ENCODE peak calls at places on chromosomes 13 and 19, in seven cellular contexts. D is K562, C is endothelial cell of umbilical vein, I is HCT116, R is H1, M is GM12878, Y is HepG2. Z is an unnamed sample.
A peak's percentile ranks its signal among the peaks of the same experiment; 100 is the strongest.

GRCh38 chr13:47337781-47338507 is 441.1 kb upstream of the HTR2A start:
- DNase-seq in D (no peak), C (no peak), I (no peak), R (no peak), M (no peak), Y (no peak), Z (no peak)

GRCh38 chr19:45419396-45419795 is 4.3 kb downstream of the ERCC1 start:
- DNase-seq in D (no peak), C (no peak), I (no peak), R (no peak), M (no peak), Y (no peak), Z (no peak)

GRCh38 chr13:21061077-21061945 is at the start of gene LATS2:
- DNase-seq in D (peak; percentile 86), C (peak; percentile 93), I (peak; percentile 82), R (peak; percentile 80), M (peak; percentile 33), Y (peak; percentile 87), Z (no peak)

GRCh38 chr19:7272856-7273578 is 21.2 kb downstream of the INSR start:
- DNase-seq in D (no peak), C (no peak), I (no peak), R (no peak), M (peak; percentile 64), Y (no peak), Z (peak; percentile 75)

GRCh38 chr19:6723108-6723618 is 2.7 kb upstream of the C3 start:
- DNase-seq in D (no peak), C (no peak), I (no peak), R (no peak), M (no peak), Y (peak; percentile 93), Z (no peak)

GRCh38 chr19:6481541-6482342 is at the start of gene DENND1C:
- DNase-seq in D (peak; percentile 75), C (peak; percentile 12), I (no peak), R (no peak), M (peak; percentile 45), Y (peak; percentile 47), Z (no peak)

GRCh38 chr19:17855333-17856152 is 4.2 kb upstream of the RPL18A start:
- DNase-seq in D (peak; percentile 85), C (peak; percentile 67), I (peak; percentile 51), R (no peak), M (peak; percentile 37), Y (peak; percentile 57), Z (no peak)

GRCh38 chr13:100089633-100090032 is 740 bp downstream of the PCCA start:
- DNase-seq in D (no peak), C (peak; percentile 51), I (no peak), R (no peak), M (no peak), Y (no peak), Z (no peak)

GRCh38 chr19:41441321-41441945 is 1.5 kb upstream of the ERICH4 start:
- DNase-seq in D (no peak), C (no peak), I (no peak), R (no peak), M (no peak), Y (no peak), Z (no peak)

GRCh38 chr19:50333737-50334617 is 4.8 kb upstream of the KCNC3 start:
- DNase-seq in D (peak; percentile 97), C (no peak), I (no peak), R (no peak), M (no peak), Y (no peak), Z (no peak)
- H3K9ac ChIP-seq in D (peak overlapping the region; percentile 82), C (no peak overlapping the region), I (peak overlapping the region; percentile 11), R (peak overlapping the region; percentile 61), M (peak overlapping the region; percentile 8), Y (peak overlapping the region; percentile 69), Z (peak overlapping the region; percentile 21)

GRCh38 chr19:3722443-3723109 is 14.4 kb downstream of the TJP3 start:
- DNase-seq in D (no peak), C (no peak), I (no peak), R (no peak), M (no peak), Y (no peak), Z (no peak)

GRCh38 chr19:3721900-3722442 is 13.8 kb downstream of the TJP3 start:
- DNase-seq in D (no peak), C (no peak), I (no peak), R (no peak), M (no peak), Y (no peak), Z (no peak)

GRCh38 chr19:3720533-3720917 is 12.3 kb downstream of the TJP3 start:
- DNase-seq in D (peak; percentile 56), C (no peak), I (no peak), R (no peak), M (no peak), Y (no peak), Z (no peak)

GRCh38 chr19:3719868-3720532 is 11.8 kb downstream of the TJP3 start:
- DNase-seq in D (no peak), C (no peak), I (no peak), R (no peak), M (no peak), Y (no peak), Z (no peak)

DNA sequence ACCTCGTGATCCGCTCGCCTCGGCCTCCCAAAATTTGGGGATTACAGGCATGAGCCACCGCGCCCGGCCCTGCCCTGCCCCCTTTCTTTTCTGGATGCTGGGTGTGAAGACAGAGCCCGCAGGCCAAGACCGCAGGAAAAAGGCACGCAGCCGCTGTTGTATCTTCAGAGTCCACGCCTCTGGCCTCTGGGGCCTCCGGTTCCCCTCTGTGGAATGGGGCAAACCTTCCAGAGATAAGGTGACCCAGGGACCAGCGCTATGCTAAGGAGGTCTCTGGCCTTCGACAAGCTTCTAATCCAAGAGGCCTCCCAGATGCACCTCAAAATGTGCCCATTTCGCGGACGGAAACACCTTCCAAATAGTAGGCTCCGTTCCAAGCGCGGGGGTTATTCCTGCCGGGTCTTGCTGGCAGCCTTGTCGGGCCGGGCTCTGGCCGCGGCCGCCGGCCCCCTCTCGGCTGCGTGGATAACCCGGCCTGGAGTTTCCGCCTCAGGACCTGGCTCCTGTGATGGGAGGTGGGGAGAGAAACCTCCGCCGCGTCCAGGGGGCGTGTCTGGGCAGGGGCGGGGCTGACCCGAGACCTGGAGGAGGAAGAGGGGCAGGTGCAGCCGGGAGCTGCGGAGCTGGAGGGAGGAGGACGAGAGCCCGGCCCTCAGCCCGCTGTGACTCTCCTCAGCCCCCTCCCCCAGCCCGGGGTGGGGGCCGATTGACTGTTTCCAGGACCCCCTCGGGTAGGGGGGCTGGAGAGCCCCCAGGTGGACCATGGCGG is 13.1 kb downstream of the TJP3 start:
- DNase-seq in D (peak; percentile 97), C (peak; percentile 61), I (peak; percentile 95), R (peak; percentile 90), M (no peak), Y (peak; percentile 59), Z (no peak)
- TF ChIP-seq EZH2 in D (no peak), C (peak; percentile 34), I (no peak), R (no peak), M (no peak), Y (no peak), Z (no peak)

GRCh38 chr19:3539743-3540118 is 757 bp downstream of the TEKTIP1 start:
- DNase-seq in D (no peak), C (no peak), I (no peak), R (no peak), M (no peak), Y (no peak), Z (no peak)

GRCh38 chr19:3537101-3537437 is 1.9 kb upstream of the TEKTIP1 start:
- DNase-seq in D (no peak), C (no peak), I (no peak), R (no peak), M (no peak), Y (no peak), Z (no peak)

GRCh38 chr19:3537438-3538240 is 1.3 kb upstream of the TEKTIP1 start:
- DNase-seq in D (peak; percentile 41), C (no peak), I (no peak), R (no peak), M (no peak), Y (no peak), Z (no peak)

GRCh38 chr19:3538258-3538929 is 580 bp upstream of the TEKTIP1 start:
- DNase-seq in D (no peak), C (no peak), I (no peak), R (no peak), M (no peak), Y (no peak), Z (no peak)

GRCh38 chr19:3538965-3539742 is at the start of gene TEKTIP1:
- DNase-seq in D (peak; percentile 66), C (no peak), I (no peak), R (no peak), M (no peak), Y (no peak), Z (no peak)
- TF ChIP-seq POLR2AphosphoS5 in D (no peak), C (no peak), I (peak; percentile 36), R (no peak), M (no peak), Y (no peak), Z (no peak)

GRCh38 chr13:64639206-64639605 is 2590.9 kb downstream of the PCDH9 start:
- DNase-seq in D (no peak), C (no peak), I (no peak), R (no peak), M (no peak), Y (no peak), Z (no peak)
- H3K9ac ChIP-seq in D (no peak overlapping the region), C (no peak overlapping the region), I (no peak overlapping the region), R (no peak overlapping the region), M (no peak overlapping the region), Y (no peak overlapping the region), Z (no peak overlapping the region)

Z was measured in SK-N-MC.